ENCODE peak calls at places on chromosomes 11 and 22, in four cellular contexts. D is SK-N-SH, P is PC-3, I is OCI-LY7. O is an unnamed sample.

GRCh38 chr11:1055109-1055703 is 18.7 kb upstream of the MUC6 start:
- DNase-seq in D (no peak), P (no peak), I (no peak), O (no peak)

GRCh38 chr11:19467904-19468303 is 227.2 kb upstream of the E2F8 start:
- DNase-seq in D (no peak), P (no peak), I (no peak), O (peak)

GRCh38 chr11:34600339-34601084 is 20.4 kb upstream of the EHF start:
- DNase-seq in D (peak), P (no peak), I (no peak), O (no peak)

GRCh38 chr11:44036811-44037657 is 10.7 kb upstream of the ACCSL start:
- DNase-seq in D (peak), P (peak), I (peak), O (peak)

GRCh38 chr11:116366980-116367640 is 405.7 kb downstream of the BUD13 start:
- DNase-seq in D (peak), P (no peak), I (no peak), O (no peak)

GRCh38 chr11:65609236-65609635 is 4.8 kb downstream of the MAP3K11 start:
- DNase-seq in D (no peak), P (no peak), I (no peak), O (peak)

GRCh38 chr11:62593434-62594044 is 2.2 kb upstream of the TUT1 start:
- DNase-seq in D (peak), P (peak), I (peak), O (peak)

GRCh38 chr22:43011079-43011478 is 3.9 kb downstream of the PACSIN2 start:
- DNase-seq in D (no peak), P (no peak), I (no peak), O (no peak)

GRCh38 chr11:3058753-3059664 is 1.8 kb upstream of the CARS1 start:
- DNase-seq in D (no peak), P (peak), I (peak), O (peak)

GRCh38 chr11:82733444-82734119 is at the start of gene FAM181B:
- DNase-seq in D (peak), P (no peak), I (no peak), O (peak)

GRCh38 chr11:75563978-75564552 is 2.0 kb downstream of the SERPINH1 start:
- DNase-seq in D (no peak), P (no peak), I (no peak), O (peak)

GRCh38 chr11:69541501-69542313 is 60.2 kb downstream of the LINC01488 start:
- DNase-seq in D (no peak), P (peak), I (no peak), O (peak)

GRCh38 chr11:110095554-110095953 is 2.4 kb downstream of the ZC3H12C start:
- DNase-seq in D (no peak), P (peak), I (no peak), O (peak)

GRCh38 chr11:113286509-113287497 is 27.6 kb upstream of the TTC12 start:
- DNase-seq in D (no peak), P (no peak), I (no peak), O (peak)

GRCh38 chr11:130369141-130369691 is 54.5 kb upstream of the ZBTB44 start:
- DNase-seq in D (no peak), P (no peak), I (no peak), O (peak)

GRCh38 chr11:61035086-61035835 is 63.8 kb downstream of the CD6 start:
- DNase-seq in D (no peak), P (no peak), I (no peak), O (no peak)

GRCh38 chr11:1038921-1039320 is 2.4 kb upstream of the MUC6 start:
- DNase-seq in D (no peak), P (no peak), I (no peak), O (no peak)

GRCh38 chr11:30553521-30554110 is 32.5 kb downstream of the MPPED2 start:
- DNase-seq in D (no peak), P (no peak), I (no peak), O (no peak)

GRCh38 chr11:126597041-126597440 is 241.6 kb downstream of the ST3GAL4 start:
- DNase-seq in D (no peak), P (no peak), I (no peak), O (no peak)

GRCh38 chr11:61163714-61164609 is 2.7 kb upstream of the VPS37C start:
- DNase-seq in D (no peak), P (no peak), I (no peak), O (no peak)

GRCh38 chr11:110199184-110199981 is 97.0 kb downstream of the RDX start:
- DNase-seq in D (no peak), P (peak), I (no peak), O (peak)

GRCh38 chr11:111539426-111540113 is 950 bp upstream of the LAYN start:
- DNase-seq in D (no peak), P (no peak), I (no peak), O (no peak)

GRCh38 chr11:77728203-77728786 is 90.7 kb upstream of the CLNS1A start:
- DNase-seq in D (no peak), P (no peak), I (no peak), O (no peak)

GRCh38 chr11:63478896-63479295 is 12.1 kb downstream of the PLAAT5 start:
- DNase-seq in D (peak), P (peak), I (peak), O (peak)

GRCh38 chr11:114147389-114148382 is 88.2 kb downstream of the ZBTB16 start:
- DNase-seq in D (no peak), P (no peak), I (no peak), O (peak)

GRCh38 chr11:125123947-125124633 is 12.7 kb upstream of the TMEM218 start:
- DNase-seq in D (peak), P (peak), I (peak), O (peak)

GRCh38 chr11:1302041-1302460 is 7.4 kb downstream of the TOLLIP start:
- DNase-seq in D (no peak), P (no peak), I (no peak), O (no peak)

DNA sequence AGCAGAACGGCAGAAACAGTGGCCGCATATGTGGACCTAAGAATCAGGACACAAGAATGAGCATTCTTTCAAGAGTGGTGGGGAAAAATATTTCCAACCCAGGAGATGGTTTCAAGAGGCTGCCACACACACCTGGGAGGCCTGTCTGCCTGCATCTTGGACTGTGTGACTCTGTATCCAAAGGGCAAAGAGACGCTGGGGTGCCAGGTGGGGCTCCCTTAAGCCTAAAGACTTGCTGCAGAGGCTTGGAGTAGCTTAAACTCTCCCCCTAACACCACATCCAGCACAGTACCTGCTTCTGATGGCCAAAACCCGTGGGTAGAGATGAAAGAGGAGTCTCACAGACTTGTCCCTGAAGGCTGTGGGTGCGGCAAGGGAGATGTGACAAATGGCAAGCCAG is 3.5 kb downstream of the CXCR5 start:
- DNase-seq in D (no peak), P (no peak), I (peak), O (no peak)
- H3K4me2 ChIP-seq in D (peak), P (peak), I (peak), O (peak)

GRCh38 chr11:14722507-14722906 is 78.9 kb downstream of the PDE3B start:
- DNase-seq in D (no peak), P (no peak), I (no peak), O (no peak)

GRCh38 chr11:14725150-14725549 is 81.5 kb downstream of the PDE3B start:
- DNase-seq in D (no peak), P (no peak), I (no peak), O (no peak)

GRCh38 chr11:14727215-14727614 is 83.6 kb downstream of the PDE3B start:
- DNase-seq in D (no peak), P (no peak), I (no peak), O (no peak)
- TF ChIP-seq EZH2phosphoT487 in D (no peak), P (no peak), I (no peak), O (no peak)

GRCh38 chr11:128940603-128941002 is 2.1 kb downstream of the TP53AIP1 start:
- DNase-seq in D (no peak), P (no peak), I (no peak), O (no peak)

GRCh38 chr11:128942272-128942612 is 429 bp downstream of the TP53AIP1 start:
- DNase-seq in D (no peak), P (no peak), I (no peak), O (no peak)

GRCh38 chr11:128942807-128943430 is at the start of gene TP53AIP1:
- DNase-seq in D (no peak), P (no peak), I (no peak), O (no peak)

GRCh38 chr11:128940156-128940555 is 2.5 kb downstream of the TP53AIP1 start:
- DNase-seq in D (no peak), P (no peak), I (no peak), O (no peak)

DNA sequence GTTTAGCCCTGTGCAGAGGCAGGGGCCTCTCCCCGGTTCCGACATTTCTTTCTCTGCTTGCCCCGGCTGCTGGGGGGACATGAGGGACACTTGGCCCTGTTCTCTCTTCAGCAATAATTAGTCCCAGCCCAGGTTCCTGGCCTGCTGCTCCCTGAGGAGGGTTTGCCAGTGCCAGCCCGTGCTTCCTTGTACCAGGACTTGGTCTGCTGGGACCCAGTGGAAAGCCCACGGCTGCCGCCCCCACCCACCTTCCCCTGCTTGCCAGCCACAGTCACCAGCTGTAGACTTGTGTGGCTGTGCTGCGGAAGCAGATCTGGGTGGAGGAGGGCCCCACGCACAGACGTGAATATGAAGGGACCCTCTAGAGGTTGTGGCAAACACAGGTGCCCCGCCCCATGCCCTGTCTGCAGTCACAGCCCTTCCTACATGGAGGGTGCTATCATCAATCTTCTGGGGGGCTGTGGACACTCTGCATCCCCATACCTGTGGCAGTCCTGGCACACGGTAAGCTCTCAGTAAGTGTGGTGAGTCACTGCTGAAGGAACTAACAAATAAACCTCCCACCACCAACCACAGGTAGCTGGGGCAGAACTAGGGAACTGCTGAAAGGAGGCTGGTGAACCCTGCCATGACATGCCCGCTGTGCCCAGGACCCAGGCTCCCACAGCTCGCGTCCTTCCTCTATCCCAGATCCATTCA is 949 bp downstream of the TP53AIP1 start:
- DNase-seq in D (no peak), P (peak), I (no peak), O (no peak)
- H3K4me2 ChIP-seq in D (no peak), P (no peak), I (no peak), O (no peak)

DNA sequence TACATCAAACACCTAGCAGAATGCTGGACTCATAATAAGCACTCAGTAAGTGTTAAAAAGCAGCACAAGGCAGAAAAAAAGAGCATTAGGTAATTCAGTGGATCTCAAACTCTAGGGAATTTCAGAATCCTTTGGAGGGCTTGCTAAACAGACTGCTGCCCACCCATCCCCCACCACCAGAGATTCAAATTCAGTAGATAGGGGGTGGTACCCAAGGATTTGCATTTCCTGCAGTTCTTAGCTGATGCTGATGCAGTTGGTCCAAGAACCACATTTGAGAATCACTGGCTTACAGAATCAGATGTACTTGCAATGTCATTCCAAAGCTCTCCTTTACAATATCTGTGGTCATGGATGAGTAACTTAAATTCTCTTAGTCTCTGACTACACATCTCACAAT is 664.6 kb downstream of the KCNA4 start:
- DNase-seq in D (no peak), P (no peak), I (no peak), O (no peak)
- TF ChIP-seq EZH2phosphoT487 in D (no peak), P (no peak), I (no peak), O (no peak)

DNA sequence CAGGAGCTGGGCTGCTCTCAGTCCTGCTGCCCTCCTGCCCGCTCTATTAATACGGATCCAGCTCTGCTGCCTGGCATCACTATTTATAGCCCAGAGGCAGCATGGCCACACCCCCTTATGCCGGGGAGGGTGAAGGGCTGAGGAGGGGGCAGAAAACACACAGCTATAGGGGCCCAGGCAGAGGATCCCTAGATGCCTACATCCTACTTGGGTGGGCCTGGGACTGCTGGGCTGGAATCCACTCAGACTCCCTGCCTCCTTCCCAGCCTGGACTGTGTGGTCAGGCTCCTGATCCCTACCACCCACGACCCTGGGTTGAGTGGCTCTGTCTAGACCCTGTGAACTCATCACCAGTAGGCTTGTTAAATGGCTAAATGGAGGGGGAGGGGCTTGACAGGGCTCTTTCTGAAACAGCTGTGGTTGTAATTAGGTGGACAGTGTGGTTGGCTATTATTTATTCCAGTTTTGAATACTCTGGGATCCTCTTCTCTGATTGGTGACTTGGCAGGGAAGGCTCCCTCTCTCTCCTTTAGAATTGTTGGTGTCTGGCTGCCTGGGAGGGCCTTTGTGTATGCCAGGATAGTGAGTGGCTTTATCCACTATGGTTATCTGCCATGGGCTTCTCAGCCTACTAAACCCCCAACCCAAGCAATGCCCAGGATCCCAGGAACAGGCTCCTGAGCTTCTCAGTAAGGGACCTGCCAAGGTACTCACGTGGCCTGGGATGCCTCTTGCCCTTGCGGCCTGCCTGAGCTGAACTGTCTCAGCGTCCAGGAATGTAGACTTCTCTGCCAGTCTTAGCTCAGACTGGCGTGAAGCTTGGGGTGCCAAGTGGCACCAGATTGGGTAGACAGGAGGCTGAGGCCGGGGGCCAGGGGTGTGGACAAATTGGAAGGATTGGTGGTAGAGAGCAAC is 15.2 kb downstream of the PHLDB1 start:
- DNase-seq in D (peak), P (peak), I (no peak), O (peak)
- H3K4me2 ChIP-seq in D (peak), P (peak), I (no peak), O (peak)

GRCh38 chr22:31947296-31947695 is 3.0 kb downstream of the YWHAH start:
- DNase-seq in D (no peak), P (no peak), I (peak), O (no peak)
- TF ChIP-seq EZH2phosphoT487 in D (no peak), P (no peak), I (no peak), O (no peak)

DNA sequence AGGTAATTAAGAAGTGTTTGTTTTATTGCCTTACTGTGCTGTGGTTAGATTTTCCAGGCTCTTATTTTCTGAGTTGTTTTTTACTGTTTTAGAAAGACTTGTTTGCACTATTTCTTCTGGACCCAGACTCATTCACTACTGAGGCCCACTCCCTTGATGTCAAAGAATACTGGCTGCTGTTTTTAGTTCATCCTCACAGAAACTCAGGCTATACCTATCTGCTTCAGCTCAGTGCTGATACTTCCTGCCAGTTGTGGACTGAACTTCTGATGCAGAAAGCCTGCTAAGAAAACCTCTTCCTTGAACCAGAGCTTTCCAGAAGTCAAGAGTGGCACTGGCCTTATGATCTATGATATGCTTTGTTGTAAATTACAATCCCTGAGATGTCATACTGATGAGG is 15.9 kb upstream of the PIK3IP1 start:
- DNase-seq in D (no peak), P (no peak), I (peak), O (no peak)
- H3K4me2 ChIP-seq in D (no peak), P (no peak), I (peak), O (no peak)

GRCh38 chr11:6629892-6630631 is 10.8 kb upstream of the TPP1 start:
- DNase-seq in D (no peak), P (no peak), I (no peak), O (no peak)

GRCh38 chr11:6630632-6631291 is 11.5 kb upstream of the TPP1 start:
- DNase-seq in D (no peak), P (no peak), I (no peak), O (no peak)

GRCh38 chr11:6632116-6633073 is 13.2 kb upstream of the TPP1 start:
- DNase-seq in D (no peak), P (no peak), I (no peak), O (no peak)

GRCh38 chr11:6629573-6629891 is 10.3 kb upstream of the TPP1 start:
- DNase-seq in D (no peak), P (no peak), I (no peak), O (no peak)

GRCh38 chr11:6631356-6631890 is 12.2 kb upstream of the TPP1 start:
- DNase-seq in D (no peak), P (no peak), I (no peak), O (no peak)
- TF ChIP-seq EZH2phosphoT487 in D (no peak), P (no peak), I (no peak), O (no peak)

O was measured in GM23248.